ENCODE peak calls at places on chromosome 18, in seven cellular contexts. K is psoas muscle; J is prostate gland; M is HCT116; P is transverse colon; Y is CD8-positive, alpha-beta memory T cell; V is hepatocyte. A is an unnamed sample. For H3K4me1, the result is how much of the 10 kb centered on the place peaks cover.

GRCh38 chr18:78427081-78427480 is 552.5 kb upstream of the SALL3 start:
- DNase-seq in K (no peak), J (no peak), M (no peak), P (no peak), Y (no peak), V (no peak), A (no peak)

GRCh38 chr18:22488554-22488953 is 70.8 kb upstream of the CTAGE1 start:
- DNase-seq in K (peak), J (no peak), M (no peak), P (no peak), Y (no peak), V (no peak), A (peak)

GRCh38 chr18:48825101-48825745 is 125.5 kb downstream of the SMAD7 start:
- DNase-seq in K (peak), J (no peak), M (no peak), P (no peak), Y (no peak), V (no peak), A (peak)

GRCh38 chr18:76569644-76570415 is 74.8 kb upstream of the ZNF516 start:
- DNase-seq in K (no peak), J (no peak), M (no peak), P (no peak), Y (no peak), V (no peak), A (no peak)

GRCh38 chr18:74507120-74507881 is 11.1 kb downstream of the CNDP2 start:
- DNase-seq in K (no peak), J (no peak), M (no peak), P (no peak), Y (no peak), V (no peak), A (no peak)

GRCh38 chr18:13629841-13630747 is 96.3 kb downstream of the FAM210A start:
- DNase-seq in K (no peak), J (peak), M (peak), P (peak), Y (no peak), V (peak), A (no peak)

GRCh38 chr18:9827856-9828793 is 57.6 kb upstream of the TXNDC2 start:
- DNase-seq in K (no peak), J (no peak), M (peak), P (peak), Y (no peak), V (peak), A (peak)

GRCh38 chr18:79496978-79497637 is 101.4 kb downstream of the NFATC1 start:
- DNase-seq in K (peak), J (no peak), M (no peak), P (peak), Y (no peak), V (peak), A (peak)

GRCh38 chr18:6737833-6738232 is 8.3 kb downstream of the ARHGAP28 start:
- DNase-seq in K (no peak), J (no peak), M (no peak), P (no peak), Y (no peak), V (no peak), A (no peak)

GRCh38 chr18:75504469-75504868 is 77.0 kb upstream of the SMIM21 start:
- DNase-seq in K (no peak), J (no peak), M (no peak), P (no peak), Y (no peak), V (no peak), A (no peak)

GRCh38 chr18:66235206-66235605 is 368.7 kb downstream of the CDH19 start:
- DNase-seq in K (no peak), J (no peak), M (no peak), P (no peak), Y (no peak), V (no peak), A (no peak)

GRCh38 chr18:7592305-7593071 is 25.4 kb downstream of the PTPRM start:
- DNase-seq in K (no peak), J (no peak), M (no peak), P (no peak), Y (no peak), V (no peak), A (no peak)

GRCh38 chr18:22674300-22674699 is 256.6 kb upstream of the CTAGE1 start:
- DNase-seq in K (no peak), J (no peak), M (peak), P (no peak), Y (no peak), V (peak), A (no peak)

GRCh38 chr18:13266208-13267100 is 47.9 kb downstream of the LDLRAD4 start:
- DNase-seq in K (peak), J (no peak), M (no peak), P (no peak), Y (no peak), V (no peak), A (peak)

GRCh38 chr18:5620284-5620683 is 76.5 kb upstream of the EPB41L3 start:
- DNase-seq in K (no peak), J (no peak), M (no peak), P (no peak), Y (no peak), V (no peak), A (no peak)

GRCh38 chr18:79526468-79527460 is 131.0 kb downstream of the NFATC1 start:
- DNase-seq in K (no peak), J (no peak), M (no peak), P (peak), Y (no peak), V (no peak), A (peak)

GRCh38 chr18:813405-814071 is 1.5 kb upstream of the YES1 start:
- DNase-seq in K (no peak), J (no peak), M (no peak), P (no peak), Y (no peak), V (no peak), A (no peak)

GRCh38 chr18:26717123-26717522 is 148.4 kb downstream of the AQP4 start:
- DNase-seq in K (no peak), J (no peak), M (no peak), P (no peak), Y (no peak), V (no peak), A (no peak)

GRCh38 chr18:23938046-23938756 is 76.4 kb upstream of the TTC39C start:
- DNase-seq in K (no peak), J (no peak), M (no peak), P (no peak), Y (no peak), V (no peak), A (no peak)

GRCh38 chr18:4017479-4017878 is 437.6 kb downstream of the DLGAP1 start:
- DNase-seq in K (no peak), J (no peak), M (peak), P (no peak), Y (no peak), V (peak), A (no peak)

GRCh38 chr18:13603304-13604019 is 122.9 kb downstream of the FAM210A start:
- DNase-seq in K (no peak), J (no peak), M (no peak), P (no peak), Y (no peak), V (no peak), A (no peak)

GRCh38 chr18:56276466-56276865 is 361.9 kb downstream of the TXNL1 start:
- DNase-seq in K (no peak), J (no peak), M (no peak), P (no peak), Y (no peak), V (no peak), A (no peak)

GRCh38 chr18:21979171-21979560 is 190.2 kb upstream of the GATA6 start:
- DNase-seq in K (no peak), J (no peak), M (no peak), P (no peak), Y (no peak), V (peak), A (no peak)

GRCh38 chr18:22559414-22560282 is 141.9 kb upstream of the CTAGE1 start:
- DNase-seq in K (peak), J (peak), M (no peak), P (peak), Y (no peak), V (peak), A (peak)

GRCh38 chr18:31683106-31683505 is 1.3 kb downstream of the B4GALT6 start:
- DNase-seq in K (no peak), J (no peak), M (no peak), P (no peak), Y (no peak), V (no peak), A (no peak)

GRCh38 chr18:48539406-48540328 is 836 bp downstream of the CTIF start:
- DNase-seq in K (peak), J (no peak), M (no peak), P (peak), Y (no peak), V (peak), A (peak)

GRCh38 chr18:46374850-46375249 is 270.7 kb downstream of the HAUS1 start:
- DNase-seq in K (no peak), J (peak), M (no peak), P (no peak), Y (no peak), V (peak), A (no peak)

GRCh38 chr18:54775686-54776085 is 52.6 kb upstream of the RAB27B start:
- DNase-seq in K (no peak), J (no peak), M (peak), P (no peak), Y (no peak), V (no peak), A (no peak)

GRCh38 chr18:51342815-51343214 is 145.3 kb upstream of the MEX3C start:
- DNase-seq in K (no peak), J (no peak), M (no peak), P (no peak), Y (no peak), V (peak), A (no peak)

GRCh38 chr18:31206787-31207381 is 44.2 kb upstream of the DSC1 start:
- DNase-seq in K (no peak), J (peak), M (peak), P (peak), Y (no peak), V (peak), A (peak)

GRCh38 chr18:55120896-55121295 is 161.6 kb upstream of the CCDC68 start:
- DNase-seq in K (no peak), J (no peak), M (no peak), P (no peak), Y (no peak), V (no peak), A (no peak)

GRCh38 chr18:2979871-2980606 is 32.9 kb downstream of the LPIN2 start:
- DNase-seq in K (no peak), J (no peak), M (no peak), P (no peak), Y (no peak), V (no peak), A (no peak)
- H3K4me1 ChIP-seq in K (under half), J (under half), M (under half), P (under half), Y (half or more), V (half or more), A (under half)

DNA sequence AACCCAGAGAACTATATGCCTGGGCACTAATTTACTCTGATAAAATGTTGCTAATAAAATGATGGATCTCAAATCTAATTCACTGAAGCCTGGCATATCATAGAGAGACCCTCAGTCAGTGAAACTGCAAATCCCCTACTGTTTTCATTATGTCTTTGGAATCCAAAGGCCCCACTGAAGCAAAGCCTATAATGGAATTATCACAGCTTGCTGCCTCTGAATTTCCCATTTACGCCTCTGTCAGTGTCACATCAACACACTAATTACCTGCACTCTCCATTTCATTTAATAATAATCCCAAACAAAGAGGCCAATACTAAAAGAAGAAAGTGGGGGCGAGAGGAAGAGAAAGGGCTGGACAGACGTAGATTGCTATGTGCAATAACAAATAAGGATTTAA is 470.9 kb downstream of the MBD2 start:
- DNase-seq in K (no peak), J (no peak), M (no peak), P (no peak), Y (no peak), V (no peak), A (no peak)
- H3K4me1 ChIP-seq in K (under half), J (under half), M (under half), P (under half), Y (under half), V (under half), A (under half)

GRCh38 chr18:8627107-8627472 is 17.9 kb downstream of the RAB12 start:
- DNase-seq in K (no peak), J (no peak), M (no peak), P (no peak), Y (no peak), V (no peak), A (no peak)
- H3K4me1 ChIP-seq in K (half or more), J (under half), M (under half), P (under half), Y (under half), V (under half), A (under half)

DNA sequence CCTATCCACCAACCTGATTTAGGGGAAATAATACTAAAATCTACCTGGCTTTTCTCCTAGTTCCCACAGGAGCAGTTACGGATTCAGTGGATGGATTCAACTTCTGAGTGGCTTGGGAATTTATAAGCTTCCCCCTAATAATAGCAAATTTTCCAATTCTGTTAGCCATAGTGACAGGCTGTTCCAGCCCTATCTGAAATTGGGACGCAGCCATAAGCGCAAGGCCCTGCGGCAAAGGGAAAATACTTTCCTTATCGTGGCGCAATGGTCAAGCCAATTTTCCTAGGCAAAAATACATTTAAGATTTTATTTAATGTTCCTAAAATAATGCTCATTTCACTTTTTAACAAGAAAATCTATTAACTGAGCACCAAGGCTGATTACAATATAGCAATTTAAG is 49.7 kb downstream of the CDH2 start:
- DNase-seq in K (no peak), J (no peak), M (no peak), P (no peak), Y (no peak), V (no peak), A (no peak)
- H3K4me1 ChIP-seq in K (under half), J (under half), M (under half), P (under half), Y (under half), V (under half), A (under half)